ENCODE peak calls at places on chromosome 3, in four cellular contexts. One of them, this sample, is unnamed.

GRCh38 chr3:173397161-173398110 is at the start of gene NLGN1:
- DNase-seq in NCI-H345: peak
- DNase-seq in activated naive CD4-positive, alpha-beta T cell treated with anti-CD3 and anti-CD28 coated beads, Interleukin-2, amount 50 U/mL, for 16 hours: no peak
- DNase-seq in NCI-H2081: peak
- DNase-seq in this sample: no peak

GRCh38 chr3:10352146-10352911 is 31.4 kb upstream of the SEC13 start:
- DNase-seq in NCI-H345: no peak
- DNase-seq in activated naive CD4-positive, alpha-beta T cell treated with anti-CD3 and anti-CD28 coated beads, Interleukin-2, amount 50 U/mL, for 16 hours: no peak
- DNase-seq in NCI-H2081: no peak
- DNase-seq in this sample: no peak

GRCh38 chr3:122374034-122374433 is 9.0 kb downstream of the MIX23 start:
- DNase-seq in activated naive CD4-positive, alpha-beta T cell treated with anti-CD3 and anti-CD28 coated beads, Interleukin-2, amount 50 U/mL, for 16 hours: no peak
- DNase-seq in NCI-H345: no peak
- DNase-seq in NCI-H2081: no peak
- DNase-seq in this sample: no peak

GRCh38 chr3:62727576-62727975 is 147.6 kb downstream of the CADPS start:
- DNase-seq in activated naive CD4-positive, alpha-beta T cell treated with anti-CD3 and anti-CD28 coated beads, Interleukin-2, amount 50 U/mL, for 16 hours: no peak
- DNase-seq in NCI-H345: no peak
- DNase-seq in NCI-H2081: no peak
- DNase-seq in this sample: no peak

GRCh38 chr3:183448369-183449128 is 20.1 kb upstream of the MCF2L2 start:
- DNase-seq in NCI-H345: no peak
- DNase-seq in activated naive CD4-positive, alpha-beta T cell treated with anti-CD3 and anti-CD28 coated beads, Interleukin-2, amount 50 U/mL, for 16 hours: no peak
- DNase-seq in NCI-H2081: no peak
- DNase-seq in this sample: no peak

GRCh38 chr3:39065197-39065596 is 13.4 kb downstream of the WDR48 start:
- DNase-seq in NCI-H345: no peak
- DNase-seq in NCI-H2081: no peak
- DNase-seq in activated naive CD4-positive, alpha-beta T cell treated with anti-CD3 and anti-CD28 coated beads, Interleukin-2, amount 50 U/mL, for 16 hours: peak
- DNase-seq in this sample: peak

GRCh38 chr3:107249132-107249531 is 128.1 kb upstream of the CCDC54 start:
- DNase-seq in activated naive CD4-positive, alpha-beta T cell treated with anti-CD3 and anti-CD28 coated beads, Interleukin-2, amount 50 U/mL, for 16 hours: no peak
- DNase-seq in NCI-H2081: no peak
- DNase-seq in NCI-H345: no peak
- DNase-seq in this sample: no peak

GRCh38 chr3:12367346-12367745 is 78.5 kb downstream of the PPARG start:
- DNase-seq in NCI-H345: no peak
- DNase-seq in NCI-H2081: no peak
- DNase-seq in activated naive CD4-positive, alpha-beta T cell treated with anti-CD3 and anti-CD28 coated beads, Interleukin-2, amount 50 U/mL, for 16 hours: no peak
- DNase-seq in this sample: no peak

GRCh38 chr3:153752405-153753027 is 368.7 kb upstream of the ARHGEF26 start:
- DNase-seq in NCI-H2081: no peak
- DNase-seq in activated naive CD4-positive, alpha-beta T cell treated with anti-CD3 and anti-CD28 coated beads, Interleukin-2, amount 50 U/mL, for 16 hours: no peak
- DNase-seq in NCI-H345: no peak
- DNase-seq in this sample: peak

This sample was measured in AML-193.